ENCODE peak calls at places on chromosomes 3 and 15, in five cellular contexts. D is myocyte, K is EH, L is NCI-H460, P is stromal cell of bone marrow. Y is an unnamed sample.

GRCh38 chr15:67863442-67863987 is 23.7 kb upstream of the RNU6-1 start:
- DNase-seq in D (peak), K (peak), L (peak), P (no peak), Y (peak)

GRCh38 chr3:143329567-143330164 is 210.1 kb downstream of the CHST2 start:
- DNase-seq in D (peak), K (peak), L (no peak), P (no peak), Y (no peak)

GRCh38 chr3:73437828-73438227 is 186.9 kb downstream of the PDZRN3 start:
- DNase-seq in D (peak), K (peak), L (no peak), P (no peak), Y (no peak)

GRCh38 chr15:95839367-95839782 is 491.1 kb upstream of the NR2F2 start:
- DNase-seq in D (no peak), K (no peak), L (no peak), P (no peak), Y (no peak)

GRCh38 chr3:190384241-190384863 is 3.6 kb upstream of the CLDN16 start:
- DNase-seq in D (peak), K (peak), L (peak), P (no peak), Y (peak)

GRCh38 chr3:71045917-71046282 is 537.6 kb downstream of the FOXP1 start:
- DNase-seq in D (no peak), K (no peak), L (no peak), P (no peak), Y (no peak)

GRCh38 chr3:27730774-27731659 is 8.9 kb upstream of the EOMES start:
- DNase-seq in D (no peak), K (no peak), L (no peak), P (no peak), Y (no peak)

GRCh38 chr3:14375192-14375591 is 27.2 kb upstream of the SLC6A6 start:
- DNase-seq in D (peak), K (no peak), L (no peak), P (no peak), Y (no peak)

GRCh38 chr3:153614563-153614962 is 452.5 kb downstream of the RAP2B start:
- DNase-seq in D (peak), K (peak), L (peak), P (peak), Y (peak)

GRCh38 chr15:89457086-89457485 is 39.3 kb downstream of the RHCG start:
- DNase-seq in D (no peak), K (peak), L (no peak), P (no peak), Y (peak)

GRCh38 chr15:81024891-81025290 is 24.2 kb downstream of the TLNRD1 start:
- DNase-seq in D (no peak), K (no peak), L (no peak), P (no peak), Y (no peak)

GRCh38 chr3:16290007-16290826 is 25.2 kb downstream of the OXNAD1 start:
- DNase-seq in D (peak), K (peak), L (peak), P (peak), Y (peak)

GRCh38 chr15:40984963-40985362 is 31.7 kb downstream of the CHAC1 start:
- DNase-seq in D (peak), K (peak), L (no peak), P (peak), Y (peak)

GRCh38 chr3:24128195-24129005 is 183.3 kb downstream of the NR1D2 start:
- DNase-seq in D (peak), K (peak), L (no peak), P (peak), Y (no peak)

GRCh38 chr3:16113704-16114103 is 60.8 kb upstream of the GALNT15 start:
- DNase-seq in D (no peak), K (peak), L (no peak), P (peak), Y (peak)

GRCh38 chr3:118890186-118890585 is 144.5 kb downstream of the IGSF11 start:
- DNase-seq in D (no peak), K (no peak), L (no peak), P (no peak), Y (no peak)

GRCh38 chr3:180420016-180420415 is 181.9 kb upstream of the TTC14 start:
- DNase-seq in D (no peak), K (no peak), L (no peak), P (no peak), Y (peak)

GRCh38 chr15:39108021-39108420 is 472.9 kb upstream of the THBS1 start:
- DNase-seq in D (no peak), K (no peak), L (no peak), P (no peak), Y (no peak)

GRCh38 chr3:195906865-195907729 is 1.3 kb downstream of the TNK2 start:
- DNase-seq in D (peak), K (peak), L (no peak), P (no peak), Y (no peak)

GRCh38 chr3:181698263-181698944 is 13.3 kb upstream of the SOX2 start:
- DNase-seq in D (no peak), K (no peak), L (no peak), P (no peak), Y (no peak)

GRCh38 chr3:14286887-14287496 is 108.4 kb downstream of the LSM3 start:
- DNase-seq in D (peak), K (no peak), L (no peak), P (no peak), Y (no peak)

GRCh38 chr3:172208586-172209332 is 169.4 kb downstream of the FNDC3B start:
- DNase-seq in D (no peak), K (peak), L (no peak), P (no peak), Y (peak)

GRCh38 chr15:72923304-72923703 is 129.0 kb upstream of the NEO1 start:
- DNase-seq in D (no peak), K (no peak), L (no peak), P (no peak), Y (no peak)

GRCh38 chr15:74196175-74196574 is 6.4 kb downstream of the STRA6 start:
- DNase-seq in D (peak), K (peak), L (peak), P (no peak), Y (peak)

GRCh38 chr15:83558146-83558545 is 95.8 kb upstream of the ADAMTSL3 start:
- DNase-seq in D (no peak), K (no peak), L (no peak), P (no peak), Y (no peak)

GRCh38 chr3:155312781-155313180 is 19.3 kb upstream of the STRIT1 start:
- DNase-seq in D (no peak), K (peak), L (no peak), P (no peak), Y (no peak)

GRCh38 chr3:51396401-51396800 is 5.3 kb downstream of the RBM15B start:
- DNase-seq in D (no peak), K (no peak), L (no peak), P (no peak), Y (no peak)

GRCh38 chr3:168889666-168890065 is 773.8 kb downstream of the MECOM start:
- DNase-seq in D (no peak), K (no peak), L (no peak), P (no peak), Y (no peak)

GRCh38 chr3:178847170-178847569 is 224.4 kb downstream of the ZMAT3 start:
- DNase-seq in D (peak), K (peak), L (no peak), P (peak), Y (no peak)

GRCh38 chr15:87648278-87648677 is 608.3 kb downstream of the NTRK3 start:
- DNase-seq in D (no peak), K (peak), L (no peak), P (peak), Y (no peak)

GRCh38 chr15:56468271-56468912 is 3.5 kb upstream of the MNS1 start:
- DNase-seq in D (no peak), K (peak), L (no peak), P (no peak), Y (peak)

GRCh38 chr3:59559721-59560514 is 510.1 kb upstream of the CFAP20DC start:
- DNase-seq in D (peak), K (peak), L (peak), P (peak), Y (peak)

GRCh38 chr15:97745481-97746071 is 214.9 kb upstream of the ARRDC4 start:
- DNase-seq in D (no peak), K (peak), L (peak), P (no peak), Y (no peak)

GRCh38 chr3:61650276-61650675 is 88.9 kb downstream of the PTPRG start:
- DNase-seq in D (peak), K (peak), L (no peak), P (peak), Y (no peak)

GRCh38 chr15:52857471-52857870 is 67.3 kb upstream of the ONECUT1 start:
- DNase-seq in D (no peak), K (no peak), L (no peak), P (no peak), Y (no peak)